ENCODE peak calls at places on chromosomes 3 and 15, in seven cellular contexts. M is T-helper 2 cell, N is occipital lobe, Y is H7, U is EH, C is hippocampal formation, P is nephron progenitor cell. O is an unnamed sample.

GRCh38 chr3:85572426-85572825 is 613.6 kb downstream of the CADM2 start:
- DNase-seq in N (no peak), C (no peak), M (no peak), U (no peak), Y (no peak), P (no peak), O (no peak)

GRCh38 chr15:69400850-69401249 is 13.3 kb upstream of the KIF23 start:
- DNase-seq in C (no peak), P (no peak), N (no peak), M (no peak), U (no peak), Y (peak), O (no peak)

GRCh38 chr3:24363242-24363641 is 131.4 kb downstream of the THRB start:
- DNase-seq in Y (no peak), P (no peak), N (no peak), U (peak), C (peak), M (no peak), O (no peak)

GRCh38 chr15:68770206-68770605 is 50.5 kb downstream of the ANP32A start:
- DNase-seq in N (no peak), U (no peak), C (no peak), Y (no peak), P (no peak), M (no peak), O (no peak)

GRCh38 chr3:138442433-138442832 is 8.0 kb downstream of the ESYT3 start:
- DNase-seq in C (no peak), Y (peak), N (no peak), P (peak), M (no peak), U (peak), O (no peak)

GRCh38 chr3:111073186-111073585 is 1.6 kb downstream of the NECTIN3 start:
- DNase-seq in M (no peak), N (no peak), C (no peak), P (no peak), Y (no peak), U (peak), O (no peak)

GRCh38 chr15:71975816-71976150 is 142.2 kb downstream of the MYO9A start:
- DNase-seq in Y (no peak), M (no peak), P (no peak), U (no peak), C (no peak), N (no peak), O (no peak)

GRCh38 chr15:63232943-63233342 is 43.5 kb downstream of the RAB8B start:
- DNase-seq in U (peak), P (no peak), Y (no peak), N (no peak), C (no peak), M (no peak), O (no peak)

GRCh38 chr15:35603298-35603697 is 57.3 kb upstream of the DPH6 start:
- DNase-seq in P (no peak), C (no peak), U (peak), N (no peak), Y (no peak), M (no peak), O (no peak)

GRCh38 chr15:81235781-81236507 is 39.3 kb downstream of the IL16 start:
- DNase-seq in M (no peak), P (no peak), Y (no peak), U (peak), C (peak), N (peak), O (no peak)

GRCh38 chr3:14949126-14949525 is 1.7 kb downstream of the NR2C2 start:
- DNase-seq in Y (peak), N (no peak), P (no peak), M (no peak), C (no peak), U (peak), O (no peak)

GRCh38 chr3:43294975-43295374 is 8.6 kb downstream of the SNRK start:
- DNase-seq in Y (no peak), U (no peak), C (no peak), M (no peak), N (no peak), P (no peak), O (no peak)

GRCh38 chr3:57731311-57731710 is 24.8 kb upstream of the SLMAP start:
- DNase-seq in N (no peak), M (no peak), C (no peak), P (no peak), U (peak), Y (no peak), O (no peak)

GRCh38 chr3:183161552-183162345 is 785 bp downstream of the LAMP3 start:
- DNase-seq in N (no peak), C (no peak), Y (peak), M (no peak), U (no peak), P (peak), O (no peak)

GRCh38 chr3:31960793-31961431 is 20.1 kb downstream of the OSBPL10 start:
- DNase-seq in C (no peak), U (peak), Y (no peak), P (no peak), M (no peak), N (no peak), O (no peak)

GRCh38 chr3:171125010-171125409 is 98.5 kb upstream of the SLC2A2 start:
- DNase-seq in P (no peak), C (no peak), N (no peak), Y (no peak), M (no peak), U (peak), O (no peak)

GRCh38 chr15:66025972-66026371 is 156.7 kb downstream of the RAB11A start:
- DNase-seq in N (no peak), U (no peak), P (no peak), Y (peak), C (no peak), M (no peak), O (no peak)

GRCh38 chr15:80779658-80780415 is 667 bp downstream of the CEMIP start:
- DNase-seq in Y (peak), N (no peak), P (peak), U (peak), M (no peak), C (no peak), O (no peak)

GRCh38 chr15:94164202-94164807 is 67.1 kb upstream of the MCTP2 start:
- DNase-seq in C (peak), N (no peak), M (no peak), P (peak), U (peak), Y (peak), O (no peak)

GRCh38 chr15:42845581-42845980 is 75.0 kb downstream of the TTBK2 start:
- DNase-seq in Y (no peak), N (no peak), M (no peak), P (no peak), U (peak), C (no peak), O (no peak)

GRCh38 chr3:194283218-194284006 is 67.7 kb downstream of the CPN2 start:
- DNase-seq in C (no peak), N (no peak), U (no peak), P (no peak), Y (no peak), M (no peak), O (no peak)

GRCh38 chr3:50162034-50162883 is 7.1 kb downstream of the SEMA3F start:
- DNase-seq in M (no peak), P (no peak), N (no peak), C (no peak), U (no peak), Y (no peak), O (no peak)

GRCh38 chr3:161217496-161217895 is 3.6 kb upstream of the NMD3 start:
- DNase-seq in M (no peak), Y (no peak), C (no peak), N (no peak), U (peak), P (no peak), O (no peak)

GRCh38 chr3:110318108-110318507 is 753.5 kb upstream of the NECTIN3 start:
- DNase-seq in U (peak), Y (no peak), P (no peak), C (no peak), M (no peak), N (no peak), O (no peak)

GRCh38 chr3:17258823-17259436 is 374.2 kb downstream of the PLCL2 start:
- DNase-seq in N (no peak), M (no peak), U (peak), C (peak), P (peak), Y (peak), O (no peak)

GRCh38 chr3:111690242-111690641 is 95.1 kb upstream of the ZBED2 start:
- DNase-seq in M (no peak), C (no peak), P (no peak), U (peak), N (no peak), Y (no peak), O (no peak)

GRCh38 chr3:11198495-11198894 is 44.2 kb downstream of the HRH1 start:
- DNase-seq in U (no peak), M (no peak), P (no peak), C (no peak), Y (no peak), N (no peak), O (no peak)

GRCh38 chr3:178195824-178196223 is 340.4 kb upstream of the KCNMB2 start:
- DNase-seq in N (no peak), P (no peak), M (no peak), Y (no peak), U (peak), C (no peak), O (no peak)

GRCh38 chr3:12943124-12944021 is 102.0 kb upstream of the RPL32 start:
- DNase-seq in P (no peak), M (no peak), C (no peak), Y (peak), U (no peak), N (no peak), O (no peak)

GRCh38 chr3:82240322-82240721 is 478.9 kb upstream of the GBE1 start:
- DNase-seq in P (no peak), U (no peak), N (no peak), Y (no peak), C (no peak), M (no peak), O (no peak)

GRCh38 chr15:91946075-91946474 is 92.6 kb downstream of the SLCO3A1 start:
- DNase-seq in N (no peak), M (no peak), C (no peak), P (no peak), Y (no peak), U (no peak), O (no peak)

GRCh38 chr3:66499881-66500574 is 794 bp downstream of the LRIG1 start:
- DNase-seq in Y (peak), U (peak), M (peak), P (peak), C (no peak), N (peak), O (no peak)

GRCh38 chr3:127954642-127955041 is 39.6 kb downstream of the KBTBD12 start:
- DNase-seq in C (peak), U (no peak), P (no peak), M (no peak), N (no peak), Y (no peak), O (no peak)

GRCh38 chr3:177516130-177517011 is 319.1 kb upstream of the TBL1XR1 start:
- DNase-seq in U (peak), P (peak), Y (peak), M (no peak), C (no peak), N (no peak), O (no peak)

GRCh38 chr3:58200846-58201355 is 9.9 kb downstream of the DNASE1L3 start:
- DNase-seq in N (no peak), M (no peak), Y (no peak), C (no peak), P (no peak), U (no peak), O (no peak)

GRCh38 chr3:144636833-144637232 is 665.2 kb downstream of the DIPK2A start:
- DNase-seq in U (no peak), N (no peak), Y (peak), C (no peak), M (no peak), P (peak), O (no peak)

GRCh38 chr3:10334461-10334860 is 13.5 kb upstream of the SEC13 start:
- DNase-seq in N (peak), C (peak), U (peak), Y (peak), M (no peak), P (no peak), O (no peak)

GRCh38 chr15:39273805-39274411 is 307.0 kb upstream of the THBS1 start:
- DNase-seq in M (no peak), C (no peak), N (no peak), Y (no peak), P (no peak), U (peak), O (no peak)